ENCODE peak calls at places on chromosomes 12 and 14, in four cellular contexts. L is A549, C is GM23338, G is SK-N-SH. A is an unnamed sample. For H3K4me1, the result is how much of the 10 kb centered on the place peaks cover.

GRCh38 chr14:26427059-26427458 is 170.8 kb downstream of the NOVA1 start:
- DNase-seq in L (no peak), G (no peak), C (no peak), A (no peak)

GRCh38 chr12:31589896-31590729 is 823 bp downstream of the DENND5B start:
- DNase-seq in L (peak), C (peak), G (peak), A (peak)

GRCh38 chr12:118436986-118437385 is 60.6 kb downstream of the SUDS3 start:
- DNase-seq in C (no peak), G (no peak), L (no peak), A (no peak)

GRCh38 chr14:73942180-73942579 is 7.7 kb downstream of the FAM161B start:
- DNase-seq in L (no peak), C (no peak), G (no peak), A (no peak)

GRCh38 chr12:39375206-39375808 is 67.6 kb downstream of the KIF21A start:
- DNase-seq in C (peak), L (no peak), G (no peak), A (no peak)

GRCh38 chr12:20127401-20127800 is 240.9 kb upstream of the PDE3A start:
- DNase-seq in L (no peak), G (no peak), C (no peak), A (no peak)

GRCh38 chr12:106427917-106428316 is 70.4 kb downstream of the POLR3B start:
- DNase-seq in C (no peak), G (no peak), L (no peak), A (no peak)

GRCh38 chr14:49549446-49549845 is 36.7 kb downstream of the RPS29 start:
- DNase-seq in C (no peak), G (no peak), L (no peak), A (no peak)

GRCh38 chr12:92485356-92486348 is 217.1 kb upstream of the PLEKHG7 start:
- DNase-seq in C (no peak), G (no peak), L (no peak), A (no peak)

GRCh38 chr14:31947076-31947475 is 130.0 kb upstream of the ARHGAP5 start:
- DNase-seq in G (no peak), L (no peak), C (no peak), A (no peak)

GRCh38 chr14:59481407-59482119 is 2.6 kb downstream of the L3HYPDH start:
- DNase-seq in C (no peak), L (peak), G (no peak), A (no peak)

GRCh38 chr12:27284751-27285150 is 40.7 kb downstream of the STK38L start:
- DNase-seq in L (peak), C (no peak), G (no peak), A (no peak)

GRCh38 chr14:74566174-74567125 is 45.6 kb downstream of the LTBP2 start:
- DNase-seq in G (no peak), C (no peak), L (peak), A (no peak)

GRCh38 chr12:56831936-56832335 is 68.8 kb downstream of the HSD17B6 start:
- DNase-seq in G (no peak), L (no peak), C (no peak), A (no peak)

GRCh38 chr12:69343885-69344612 is 4.1 kb upstream of the LYZ start:
- DNase-seq in C (no peak), L (no peak), G (no peak), A (no peak)

GRCh38 chr12:129201029-129201428 is 347.8 kb downstream of the GLT1D1 start:
- DNase-seq in L (no peak), C (no peak), G (no peak), A (no peak)

GRCh38 chr12:128164533-128164932 is 102.4 kb upstream of the TMEM132C start:
- DNase-seq in G (no peak), C (no peak), L (no peak), A (no peak)

GRCh38 chr14:53956427-53957201 is at the start of gene BMP4:
- DNase-seq in L (peak), G (peak), C (peak), A (no peak)

GRCh38 chr14:22432348-22432976 is 156.6 kb downstream of the DAD1 start:
- DNase-seq in C (peak), L (peak), G (no peak), A (peak)

GRCh38 chr14:69712637-69713088 is 54.3 kb upstream of the SRSF5 start:
- DNase-seq in L (no peak), C (peak), G (no peak), A (no peak)

GRCh38 chr14:50082308-50082742 is 34.0 kb downstream of the VCPKMT start:
- DNase-seq in C (no peak), G (no peak), L (no peak), A (no peak)

GRCh38 chr14:35877276-35877675 is 51.1 kb downstream of the BRMS1L start:
- DNase-seq in C (no peak), G (no peak), L (peak), A (no peak)

GRCh38 chr14:101600891-101601602 is 39.8 kb downstream of the DIO3 start:
- DNase-seq in C (no peak), G (no peak), L (no peak), A (no peak)

GRCh38 chr12:716506-716905 is 35.9 kb upstream of the WNK1 start:
- DNase-seq in G (no peak), L (no peak), C (no peak), A (no peak)

GRCh38 chr12:27460471-27460978 is 14.0 kb downstream of the SMCO2 start:
- DNase-seq in L (peak), G (no peak), C (no peak), A (no peak)

GRCh38 chr14:71620401-71620800 is 311.8 kb upstream of the RGS6 start:
- DNase-seq in C (no peak), L (no peak), G (no peak), A (no peak)
- H3K4me2 ChIP-seq in C (no peak), L (no peak), G (peak), A (no peak)

GRCh38 chr14:24695265-24696241 is 61.6 kb upstream of the GZMB start:
- DNase-seq in C (no peak), G (no peak), L (no peak), A (no peak)

GRCh38 chr14:24693941-24694507 is 60.0 kb upstream of the GZMB start:
- DNase-seq in L (no peak), C (no peak), G (no peak), A (no peak)

GRCh38 chr14:24693353-24693737 is 59.4 kb upstream of the GZMB start:
- DNase-seq in G (no peak), C (no peak), L (no peak), A (no peak)

GRCh38 chr14:24692382-24693352 is 58.7 kb upstream of the GZMB start:
- DNase-seq in C (no peak), G (no peak), L (no peak), A (no peak)

DNA sequence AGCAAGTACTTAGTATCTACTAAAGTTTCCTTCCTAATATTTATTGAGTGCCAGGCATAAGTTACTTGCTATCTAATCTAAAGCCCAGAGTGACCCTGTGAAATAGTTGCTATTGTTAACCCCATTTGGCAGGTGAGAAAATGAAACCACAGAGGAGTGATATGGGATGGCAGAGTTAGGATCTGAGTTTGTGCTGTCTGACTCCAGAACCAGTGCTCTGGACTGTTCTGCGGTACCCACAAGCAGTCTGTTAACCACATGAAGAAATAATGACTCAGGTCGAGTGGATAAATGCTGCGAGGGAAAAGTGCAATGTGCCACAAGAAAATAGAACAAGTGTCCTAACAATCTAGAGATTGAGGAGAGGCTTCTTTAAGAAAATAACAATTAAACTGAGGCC is 60.7 kb upstream of the GZMB start:
- DNase-seq in G (no peak), L (no peak), C (no peak), A (no peak)
- H3K4me1 ChIP-seq in G (under half), L (under half), C (under half), A (under half)

GRCh38 chr14:93318927-93319326 is 13.9 kb downstream of the BTBD7 start:
- DNase-seq in L (no peak), C (no peak), G (no peak), A (no peak)
- H3K4me3 ChIP-seq in L (no peak), C (peak), G (no peak), A (no peak)

GRCh38 chr12:116037941-116038837 is 239.3 kb downstream of the MED13L start:
- DNase-seq in C (no peak), G (no peak), L (peak), A (no peak)
- H3K4me2 ChIP-seq in C (no peak), G (no peak), L (peak), A (no peak)

GRCh38 chr12:6282453-6282840 is 28.0 kb upstream of the PLEKHG6 start:
- DNase-seq in C (no peak), L (no peak), G (no peak), A (no peak)
- H3K4me1 ChIP-seq in C (under half), L (under half), G (half or more), A (under half)

GRCh38 chr14:93789366-93790130 is 1.3 kb upstream of the PRIMA1 start:
- DNase-seq in C (peak), L (no peak), G (peak), A (peak)

GRCh38 chr14:93785423-93785822 is 2.9 kb downstream of the PRIMA1 start:
- DNase-seq in C (no peak), L (no peak), G (peak), A (no peak)

GRCh38 chr14:93788557-93789365 is 476 bp upstream of the PRIMA1 start:
- DNase-seq in C (peak), G (peak), L (peak), A (no peak)

GRCh38 chr14:93788307-93788556 is at the start of gene PRIMA1:
- DNase-seq in C (no peak), L (no peak), G (no peak), A (no peak)

GRCh38 chr14:93787465-93788306 is 599 bp downstream of the PRIMA1 start:
- DNase-seq in C (peak), G (no peak), L (no peak), A (no peak)
- H3K4me3 ChIP-seq in C (peak), G (no peak), L (peak), A (no peak)

GRCh38 chr12:101604132-101604531 is 9.4 kb downstream of the MYBPC1 start:
- DNase-seq in C (peak), L (no peak), G (no peak), A (no peak)
- H3K4me2 ChIP-seq in C (no peak), L (no peak), G (no peak), A (no peak)

GRCh38 chr12:124440031-124440626 is 127.3 kb downstream of the NCOR2 start:
- DNase-seq in G (no peak), C (no peak), L (no peak), A (no peak)

GRCh38 chr12:124441443-124442190 is 125.8 kb downstream of the NCOR2 start:
- DNase-seq in C (no peak), L (no peak), G (no peak), A (no peak)

GRCh38 chr12:124442281-124442680 is 125.1 kb downstream of the NCOR2 start:
- DNase-seq in G (no peak), C (no peak), L (no peak), A (no peak)

GRCh38 chr12:124442772-124443445 is 124.5 kb downstream of the NCOR2 start:
- DNase-seq in G (no peak), C (no peak), L (no peak), A (no peak)

GRCh38 chr12:124440841-124441381 is 126.5 kb downstream of the NCOR2 start:
- DNase-seq in L (no peak), G (no peak), C (no peak), A (no peak)
- H3K4me1 ChIP-seq in L (under half), G (under half), C (under half), A (under half)